ENCODE peak calls at places on chromosomes 16 and 17, in nine cellular contexts. C is GM20000, U is lower lobe of right lung, W is left lung, D is right lobe of liver, E is AG10803, I is mucosa of descending colon, N is bronchial epithelial cell, G is astrocyte of the spinal cord. K is an unnamed sample.
A peak's percentile ranks its signal among the peaks of the same experiment; 100 is the strongest.

GRCh38 chr17:80480248-80480647 is 3.8 kb upstream of the NPTX1 start:
- DNase-seq in E (no peak), C (no peak), U (no peak), I (no peak), G (no peak), W (no peak), D (no peak), N (no peak), K (no peak)

GRCh38 chr17:42270175-42270545 is 6.0 kb downstream of the STAT5B start:
- DNase-seq in E (peak; percentile 57), C (no peak), N (no peak), G (no peak), W (no peak), I (no peak), D (no peak), U (no peak), K (no peak)

GRCh38 chr16:46787909-46788308 is 39.8 kb upstream of the MYLK3 start:
- DNase-seq in D (no peak), G (no peak), W (no peak), U (no peak), I (no peak), E (no peak), C (peak; percentile 68), N (no peak), K (no peak)

GRCh38 chr17:18258356-18259038 is at the start of gene FLII:
- DNase-seq in D (peak; percentile 70), C (peak; percentile 85), W (peak; percentile 53), I (peak; percentile 80), N (no peak), E (peak; percentile 46), G (no peak), U (peak; percentile 74), K (no peak)

GRCh38 chr17:58156839-58157803 is 8.9 kb downstream of the OR4D1 start:
- DNase-seq in C (no peak), D (peak; percentile 31), U (peak; percentile 51), G (no peak), N (no peak), I (peak; percentile 46), W (peak; percentile 37), E (no peak), K (no peak)

GRCh38 chr17:44912763-44913544 is 2.3 kb downstream of the GFAP start:
- DNase-seq in C (no peak), W (no peak), N (no peak), E (no peak), D (no peak), U (peak; percentile 20), I (peak; percentile 21), G (no peak), K (no peak)

GRCh38 chr17:29936724-29937123 is 4.7 kb upstream of the EFCAB5 start:
- DNase-seq in I (no peak), C (no peak), E (no peak), W (no peak), U (no peak), D (no peak), N (no peak), G (no peak), K (no peak)

GRCh38 chr17:19017804-19018599 is 13.4 kb upstream of the FAM83G start:
- DNase-seq in C (no peak), W (no peak), D (peak; percentile 17), E (no peak), N (no peak), I (peak; percentile 61), G (no peak), U (peak; percentile 35), K (no peak)

GRCh38 chr17:4788159-4788806 is 481 bp upstream of the GLTPD2 start:
- DNase-seq in N (no peak), E (no peak), I (no peak), W (no peak), C (no peak), D (no peak), G (no peak), U (no peak), K (no peak)

GRCh38 chr16:56681939-56682702 is at the start of gene MT1X:
- DNase-seq in C (peak; percentile 88), W (peak; percentile 92), E (peak; percentile 85), D (peak; percentile 97), G (peak; percentile 85), I (peak; percentile 96), U (peak; percentile 94), N (peak; percentile 85), K (peak; percentile 91)

GRCh38 chr16:84925773-84926372 is 85.5 kb downstream of the ZDHHC7 start:
- DNase-seq in E (no peak), G (no peak), N (no peak), C (no peak), I (no peak), U (no peak), W (no peak), D (no peak), K (no peak)

GRCh38 chr16:85026696-85027095 is 899 bp upstream of the KIAA0513 start:
- DNase-seq in U (no peak), E (no peak), C (no peak), N (peak; percentile 13), G (no peak), W (no peak), D (no peak), I (no peak), K (no peak)

GRCh38 chr17:1752425-1752941 is 9.4 kb upstream of the SERPINF1 start:
- DNase-seq in N (peak; percentile 57), U (peak; percentile 84), E (no peak), W (peak; percentile 67), I (peak; percentile 79), G (no peak), C (peak; percentile 63), D (no peak), K (no peak)

DNA sequence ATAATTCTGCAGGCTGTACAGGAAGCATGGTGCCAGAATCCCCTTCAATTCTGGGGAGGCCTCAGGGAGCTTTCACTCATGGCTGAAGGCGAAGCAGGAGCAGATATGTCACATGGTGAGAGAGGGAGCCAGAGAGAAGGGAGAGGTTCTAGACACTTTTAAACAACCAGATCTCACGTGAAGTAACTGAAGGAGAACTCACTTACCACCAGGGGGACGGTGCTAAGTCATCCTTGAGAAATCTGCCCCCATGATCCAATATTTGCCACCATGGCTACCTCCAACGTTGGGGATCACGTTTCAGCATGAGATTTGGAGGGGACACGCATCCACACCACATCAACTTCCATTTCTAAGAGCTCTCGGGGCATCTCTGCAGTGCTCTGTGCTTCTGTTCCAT is 37.4 kb upstream of the GNA13 start:
- DNase-seq in N (no peak), U (no peak), I (no peak), D (no peak), C (no peak), E (no peak), W (no peak), G (no peak), K (no peak)
- TF ChIP-seq CTCF in N (peak; percentile 14), U (no peak), I (no peak), D (no peak), C (no peak), E (peak; percentile 25), W (no peak), G (peak; percentile 26), K (no peak)

GRCh38 chr17:48067245-48067644 is 19.1 kb downstream of the NFE2L1 start:
- DNase-seq in G (no peak), C (no peak), U (no peak), D (no peak), N (no peak), I (no peak), W (no peak), E (no peak), K (no peak)

GRCh38 chr17:48066192-48066591 is 18.0 kb downstream of the NFE2L1 start:
- DNase-seq in I (no peak), E (no peak), D (no peak), G (no peak), N (no peak), W (no peak), U (no peak), C (no peak), K (no peak)

GRCh38 chr17:48062273-48062672 is 14.1 kb downstream of the NFE2L1 start:
- DNase-seq in G (no peak), E (no peak), C (no peak), D (no peak), I (no peak), N (no peak), U (no peak), W (no peak), K (no peak)

GRCh38 chr17:48066656-48067055 is 18.5 kb downstream of the NFE2L1 start:
- DNase-seq in W (no peak), I (no peak), C (no peak), G (no peak), E (no peak), U (no peak), N (no peak), D (no peak), K (no peak)

GRCh38 chr17:48064638-48065037 is 16.5 kb downstream of the NFE2L1 start:
- DNase-seq in U (no peak), W (no peak), I (no peak), N (no peak), E (no peak), G (no peak), C (no peak), D (no peak), K (no peak)
- TF ChIP-seq CTCF in U (no peak), W (no peak), I (no peak), N (no peak), E (no peak), G (no peak), C (no peak), D (no peak), K (no peak)

GRCh38 chr17:7856840-7857723 is at the start of gene NAA38:
- DNase-seq in G (peak; percentile 100), N (peak; percentile 98), U (peak; percentile 97), C (peak; percentile 93), D (peak; percentile 96), I (peak; percentile 95), W (peak; percentile 98), E (peak; percentile 100), K (peak; percentile 99)
- TF ChIP-seq CTCF in G (peak; percentile 54), N (peak; percentile 64), U (peak; percentile 43), C (peak; percentile 38), D (peak; percentile 47), I (peak; percentile 28), W (peak; percentile 16), E (peak; percentile 43), K (peak; percentile 56)

GRCh38 chr16:26765087-26765486 is 301.6 kb upstream of the C16orf82 start:
- DNase-seq in C (no peak), G (no peak), U (no peak), D (no peak), I (no peak), E (no peak), N (no peak), W (no peak), K (no peak)
- TF ChIP-seq CTCF in C (no peak), G (peak; percentile 26), U (peak; percentile 32), D (peak; percentile 28), I (no peak), E (peak; percentile 29), N (no peak), W (peak; percentile 10), K (no peak)

DNA sequence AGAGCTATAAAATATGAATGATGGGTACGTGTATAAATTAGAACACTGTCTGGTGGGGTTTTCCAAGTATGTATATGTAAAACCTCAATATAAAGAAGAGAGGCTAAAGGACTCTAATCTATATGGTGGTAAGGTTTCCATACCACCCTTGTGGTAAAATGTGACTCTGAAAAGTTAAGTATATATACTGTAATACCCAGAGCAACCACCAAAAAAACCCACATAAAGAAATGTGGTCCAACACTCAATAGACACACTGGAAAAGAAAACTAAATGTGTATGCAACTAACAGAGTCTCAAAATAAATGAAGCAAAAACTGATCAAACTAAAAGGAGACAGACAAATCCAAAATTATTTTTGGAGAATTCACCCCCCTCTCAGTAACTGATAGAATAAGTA is 72.2 kb downstream of the XPO6 start:
- DNase-seq in I (no peak), E (no peak), U (no peak), N (no peak), C (no peak), W (no peak), D (no peak), G (no peak), K (no peak)
- TF ChIP-seq CTCF in I (no peak), E (no peak), U (no peak), N (no peak), C (no peak), W (no peak), D (no peak), G (no peak), K (no peak)

K was measured in LNCaP clone FGC.